ENCODE peak calls at places on chromosomes 11 and 22, in four cellular contexts. R is MCF 10A, W is GM12865, D is left lung. X is an unnamed sample.
A peak's percentile ranks its signal among the peaks of the same experiment; 100 is the strongest.

GRCh38 chr11:129412501-129412900 is 36.9 kb downstream of the BARX2 start:
- DNase-seq in R (no peak), W (no peak), D (no peak), X (no peak)

GRCh38 chr11:10770626-10771254 is 19.7 kb downstream of the CTR9 start:
- DNase-seq in R (peak; percentile 58), W (peak; percentile 43), D (no peak), X (peak; percentile 28)

GRCh38 chr11:110785398-110785797 is 73.2 kb upstream of the ARHGAP20 start:
- DNase-seq in R (no peak), W (no peak), D (no peak), X (no peak)

GRCh38 chr11:61707574-61707973 is 27.4 kb downstream of the DAGLA start:
- DNase-seq in R (no peak), W (no peak), D (no peak), X (no peak)

GRCh38 chr22:22733881-22734373 is 89.5 kb downstream of the GGTLC2 start:
- DNase-seq in R (no peak), W (no peak), D (no peak), X (no peak)

GRCh38 chr11:19345519-19345847 is 104.7 kb upstream of the E2F8 start:
- DNase-seq in R (no peak), W (no peak), D (no peak), X (no peak)

GRCh38 chr11:104772806-104773241 is 125.4 kb downstream of the CASP12 start:
- DNase-seq in R (peak; percentile 70), W (no peak), D (no peak), X (no peak)

GRCh38 chr22:46024136-46024840 is 47.3 kb upstream of the WNT7B start:
- DNase-seq in R (no peak), W (no peak), D (peak; percentile 27), X (no peak)

GRCh38 chr11:63699906-63700305 is 18.6 kb downstream of the RTN3 start:
- DNase-seq in R (no peak), W (no peak), D (no peak), X (no peak)

GRCh38 chr11:116386118-116386699 is 386.6 kb downstream of the BUD13 start:
- DNase-seq in R (no peak), W (no peak), D (no peak), X (no peak)

GRCh38 chr22:23772315-23773246 is at the start of gene MMP11:
- DNase-seq in R (peak; percentile 27), W (peak; percentile 58), D (peak; percentile 59), X (peak; percentile 49)

GRCh38 chr11:19615503-19615902 is 97.1 kb upstream of the NAV2 start:
- DNase-seq in R (no peak), W (no peak), D (no peak), X (no peak)

GRCh38 chr11:1238767-1239595 is 16.1 kb downstream of the MUC5B start:
- DNase-seq in R (no peak), W (no peak), D (no peak), X (no peak)

GRCh38 chr11:65872555-65873279 is at the start of gene EFEMP2:
- DNase-seq in R (no peak), W (no peak), D (no peak), X (no peak)

GRCh38 chr11:108718466-108718865 is 53.6 kb downstream of the DDX10 start:
- DNase-seq in R (no peak), W (no peak), D (no peak), X (no peak)

GRCh38 chr11:1744137-1744878 is 6.1 kb downstream of the IFITM10 start:
- DNase-seq in R (no peak), W (no peak), D (peak; percentile 31), X (no peak)

GRCh38 chr11:126355926-126356897 is 726 bp downstream of the ST3GAL4 start:
- DNase-seq in R (peak; percentile 68), W (peak; percentile 24), D (peak; percentile 49), X (no peak)

GRCh38 chr22:25837288-25837900 is 95.4 kb downstream of the MYO18B start:
- DNase-seq in R (no peak), W (no peak), D (no peak), X (no peak)

GRCh38 chr11:115141715-115142114 is 362.5 kb downstream of the CADM1 start:
- DNase-seq in R (no peak), W (no peak), D (no peak), X (no peak)

GRCh38 chr11:34394771-34395300 is 37.0 kb upstream of the ABTB2 start:
- DNase-seq in R (no peak), W (no peak), D (no peak), X (no peak)

GRCh38 chr11:118895093-118896039 is 11.7 kb downstream of the CXCR5 start:
- DNase-seq in R (no peak), W (peak; percentile 79), D (no peak), X (peak; percentile 59)

GRCh38 chr11:121762820-121763219 is 310.1 kb upstream of the SORL1-AS1 start:
- DNase-seq in R (peak; percentile 36), W (no peak), D (no peak), X (no peak)

GRCh38 chr11:76629853-76630599 is 40.5 kb downstream of the LRRC32 start:
- DNase-seq in R (no peak), W (no peak), D (peak; percentile 86), X (no peak)

GRCh38 chr11:106422585-106422984 is 345.1 kb downstream of the AASDHPPT start:
- DNase-seq in R (no peak), W (no peak), D (no peak), X (no peak)

GRCh38 chr22:31504282-31504681 is 7.9 kb downstream of the SFI1 start:
- DNase-seq in R (no peak), W (no peak), D (no peak), X (no peak)

GRCh38 chr11:119832536-119832935 is 103.5 kb upstream of the NECTIN1 start:
- DNase-seq in R (no peak), W (no peak), D (peak; percentile 43), X (no peak)

GRCh38 chr11:13043912-13044628 is 35.0 kb downstream of the RASSF10 start:
- DNase-seq in R (no peak), W (no peak), D (no peak), X (no peak)

GRCh38 chr11:67293090-67293489 is 4.0 kb downstream of the ANKRD13D start:
- DNase-seq in R (peak; percentile 77), W (no peak), D (no peak), X (no peak)

GRCh38 chr11:102924851-102925380 is 30.6 kb downstream of the MMP13 start:
- DNase-seq in R (no peak), W (no peak), D (no peak), X (no peak)

GRCh38 chr22:37276771-37277170 is 5.5 kb upstream of the CYTH4 start:
- DNase-seq in R (peak; percentile 37), W (no peak), D (peak; percentile 29), X (no peak)

GRCh38 chr11:56543157-56543556 is at the start of gene OR5M11:
- DNase-seq in R (no peak), W (no peak), D (no peak), X (no peak)

GRCh38 chr11:47589103-47589502 is 2.6 kb downstream of the FAM180B start:
- DNase-seq in R (no peak), W (no peak), D (no peak), X (no peak)

GRCh38 chr22:37007666-37008065 is 11.6 kb downstream of the TST start:
- DNase-seq in R (no peak), W (no peak), D (no peak), X (no peak)

GRCh38 chr11:120521176-120521575 is 9.6 kb downstream of the GRIK4 start:
- DNase-seq in R (no peak), W (no peak), D (no peak), X (no peak)

DNA sequence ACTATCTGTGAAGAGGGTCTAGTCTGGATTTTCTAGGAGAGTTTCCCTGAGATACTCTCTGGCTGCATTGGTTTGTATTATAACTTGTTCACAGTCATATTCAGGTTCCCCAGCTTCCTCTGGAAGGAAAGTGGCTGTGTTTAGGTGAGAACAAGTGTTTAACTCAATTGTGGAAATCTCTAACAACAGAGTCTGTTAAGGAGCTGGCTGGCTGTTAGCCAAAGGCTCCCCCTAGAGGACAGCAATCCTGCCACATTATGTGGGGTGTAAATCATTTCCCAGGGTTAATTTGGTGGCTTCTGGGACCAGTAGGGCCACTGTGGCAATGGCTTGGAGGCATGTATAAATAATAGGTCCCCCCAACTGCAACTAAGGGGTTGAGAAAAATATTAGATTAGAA is 18.4 kb downstream of the MS4A6E start:
- DNase-seq in R (peak; percentile 42), W (peak; percentile 70), D (peak; percentile 40), X (no peak)
- TF ChIP-seq CTCF in R (peak; percentile 24), W (peak; percentile 76), D (peak; percentile 33), X (no peak)

DNA sequence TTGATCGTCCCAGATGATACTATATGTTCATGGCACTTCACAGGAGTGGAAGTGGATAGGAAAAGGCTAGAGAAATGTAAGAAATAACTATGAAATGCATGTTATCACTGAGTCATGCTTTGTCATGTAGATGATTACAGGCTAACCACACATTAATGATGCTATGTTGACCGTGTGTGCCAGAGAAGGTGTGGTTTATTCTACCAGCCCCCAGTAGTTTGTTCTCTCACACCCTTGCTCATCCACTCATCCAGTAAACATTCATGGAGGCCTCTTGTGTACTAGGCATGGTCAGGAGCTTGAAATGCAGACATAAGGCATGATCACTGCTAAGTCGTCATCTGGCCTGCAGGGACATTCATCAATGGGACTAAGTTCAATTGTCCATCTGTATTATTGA is 153.0 kb upstream of the PITPNB start:
- DNase-seq in R (no peak), W (no peak), D (no peak), X (no peak)
- TF ChIP-seq CTCF in R (no peak), W (no peak), D (no peak), X (no peak)

DNA sequence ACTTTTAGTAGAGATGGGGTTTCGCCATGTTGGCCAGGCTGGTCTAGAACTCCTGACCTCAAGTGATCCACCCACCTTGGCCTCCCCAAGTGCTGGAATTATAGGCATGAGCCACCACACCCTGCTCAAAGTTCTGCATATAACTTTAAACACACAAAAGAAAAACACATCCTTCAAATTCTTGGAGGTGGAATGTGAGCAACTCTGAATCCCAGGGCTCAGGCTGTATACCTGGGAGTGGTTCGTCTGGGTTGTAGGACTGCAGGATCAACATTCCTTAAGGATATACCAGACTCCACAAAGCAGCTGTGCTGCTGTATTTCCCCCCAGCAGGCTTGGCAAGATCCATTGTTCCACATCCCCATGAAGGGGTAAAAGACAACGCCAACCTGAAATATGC is 12.4 kb upstream of the RPS3 start:
- DNase-seq in R (no peak), W (no peak), D (no peak), X (no peak)
- TF ChIP-seq CTCF in R (no peak), W (no peak), D (no peak), X (no peak)

GRCh38 chr22:20110359-20110985 is 5.4 kb upstream of the RANBP1 start:
- DNase-seq in R (no peak), W (no peak), D (no peak), X (no peak)
- TF ChIP-seq CTCF in R (no peak), W (no peak), D (no peak), X (no peak)

DNA sequence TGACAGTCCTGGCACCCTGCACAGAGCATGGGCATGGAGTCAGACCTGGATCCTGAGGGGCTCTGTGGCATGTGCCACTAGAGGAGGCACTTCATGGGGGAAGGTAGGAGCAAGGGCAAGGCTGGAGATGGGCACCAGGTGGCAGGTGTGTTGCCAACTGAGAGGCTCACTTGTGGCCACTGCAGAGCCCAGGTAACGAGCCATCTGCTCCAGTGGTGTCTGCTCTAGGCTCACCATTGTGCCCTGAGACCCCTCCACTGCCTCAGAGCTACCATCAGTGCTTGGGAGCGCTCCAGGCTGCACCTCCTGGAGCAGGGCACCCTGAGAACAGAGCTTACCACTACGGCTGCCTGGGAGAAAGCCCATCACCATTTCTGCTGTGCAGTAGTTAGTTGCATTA is 1.3 kb upstream of the ZDHHC8 start:
- DNase-seq in R (peak; percentile 32), W (no peak), D (no peak), X (no peak)
- TF ChIP-seq CTCF in R (peak; percentile 14), W (no peak), D (no peak), X (no peak)

X was measured in CD4-positive, alpha-beta T cell.